ENCODE peak calls at places on chromosomes 16 and 17, in five cellular contexts. B is NB4, P is trophoblast cell, W is cardiac fibroblast, V is stomach. R is an unnamed sample.

GRCh38 chr17:4939554-4939803 is 367 bp downstream of the SLC25A11 start:
- DNase-seq in W (no peak), P (peak; percentile 58), V (no peak), B (no peak), R (no peak)

GRCh38 chr16:67040906-67041305 is 12.0 kb downstream of the CBFB start:
- DNase-seq in W (peak; percentile 50), B (no peak), P (no peak), V (no peak), R (no peak)

GRCh38 chr16:1579214-1579613 is 32.7 kb downstream of the IFT140 start:
- DNase-seq in B (peak; percentile 20), V (no peak), P (no peak), W (no peak), R (no peak)

GRCh38 chr16:84925092-84925772 is 86.1 kb downstream of the ZDHHC7 start:
- DNase-seq in W (peak; percentile 38), B (peak; percentile 76), P (peak; percentile 83), V (peak; percentile 72), R (peak; percentile 57)

GRCh38 chr17:75531724-75532090 is 6.2 kb downstream of the LLGL2 start:
- DNase-seq in V (no peak), B (no peak), W (no peak), P (peak; percentile 91), R (no peak)

GRCh38 chr17:73347355-73347754 is 35.6 kb upstream of the CDC42EP4 start:
- DNase-seq in B (no peak), P (no peak), V (no peak), W (no peak), R (no peak)

GRCh38 chr16:78490847-78491246 is 391.4 kb downstream of the WWOX start:
- DNase-seq in W (no peak), P (no peak), B (no peak), V (no peak), R (no peak)

GRCh38 chr17:73980517-73980916 is 223.0 kb upstream of the RPL38 start:
- DNase-seq in B (no peak), P (no peak), V (no peak), W (no peak), R (no peak)

GRCh38 chr16:84098939-84099338 is 17.8 kb downstream of the MBTPS1 start:
- DNase-seq in V (no peak), W (peak; percentile 56), P (no peak), B (no peak), R (no peak)

GRCh38 chr17:64343833-64344637 is 46.6 kb downstream of the PECAM1 start:
- DNase-seq in V (peak; percentile 53), W (peak; percentile 99), B (no peak), P (peak; percentile 51), R (peak; percentile 53)

GRCh38 chr17:28916302-28916934 is 13.5 kb upstream of the DHRS13 start:
- DNase-seq in P (peak; percentile 74), W (peak; percentile 60), B (peak; percentile 58), V (peak; percentile 60), R (peak; percentile 64)

GRCh38 chr17:1764274-1764673 is 2.4 kb downstream of the SERPINF1 start:
- DNase-seq in V (peak; percentile 66), B (peak; percentile 74), W (peak; percentile 92), P (peak; percentile 25), R (peak; percentile 42)

GRCh38 chr16:80092686-80093085 is 448.1 kb upstream of the DYNLRB2 start:
- DNase-seq in V (no peak), B (no peak), P (peak; percentile 88), W (no peak), R (no peak)

GRCh38 chr17:59347975-59348391 is 16.5 kb downstream of the YPEL2 start:
- DNase-seq in P (peak; percentile 95), W (no peak), B (peak; percentile 80), V (no peak), R (no peak)

GRCh38 chr17:60704170-60704569 is 26.5 kb downstream of the BCAS3 start:
- DNase-seq in B (no peak), P (no peak), W (no peak), V (no peak), R (no peak)

GRCh38 chr16:73217654-73218053 is 169.7 kb upstream of the ZFHX3 start:
- DNase-seq in V (no peak), B (peak; percentile 21), P (no peak), W (no peak), R (peak; percentile 4)

GRCh38 chr16:78128920-78129319 is 29.5 kb downstream of the WWOX start:
- DNase-seq in B (no peak), W (no peak), V (no peak), P (no peak), R (no peak)

GRCh38 chr16:2773188-2773968 is 3.7 kb downstream of the ELOB start:
- DNase-seq in P (no peak), V (no peak), B (peak; percentile 9), W (peak; percentile 52), R (no peak)

GRCh38 chr17:53142890-53143289 is 679.8 kb upstream of the KIF2B start:
- DNase-seq in P (no peak), W (no peak), V (no peak), B (peak; percentile 10), R (no peak)

GRCh38 chr16:82345318-82345717 is 175.3 kb upstream of the MPHOSPH6 start:
- DNase-seq in W (no peak), B (no peak), V (no peak), P (no peak), R (no peak)

GRCh38 chr17:39979021-39979660 is 1.5 kb upstream of the PSMD3 start:
- DNase-seq in W (peak; percentile 92), B (no peak), P (peak; percentile 87), V (no peak), R (no peak)

GRCh38 chr17:79006001-79006400 is 3.6 kb downstream of the CANT1 start:
- DNase-seq in P (no peak), B (no peak), W (no peak), V (no peak), R (no peak)

GRCh38 chr17:79933863-79934652 is 94.8 kb upstream of the CBX4 start:
- DNase-seq in W (no peak), P (no peak), B (peak; percentile 88), V (peak; percentile 71), R (peak; percentile 21)

GRCh38 chr17:50904522-50905459 is 38.6 kb upstream of the TOB1 start:
- DNase-seq in V (peak; percentile 87), B (no peak), W (no peak), P (peak; percentile 62), R (no peak)

GRCh38 chr16:85028638-85029412 is 1.2 kb downstream of the KIAA0513 start:
- DNase-seq in W (peak; percentile 80), B (peak; percentile 34), P (peak; percentile 71), V (peak; percentile 84), R (peak; percentile 77)

GRCh38 chr16:88434746-88435145 is 18.3 kb upstream of the ZFPM1 start:
- DNase-seq in W (no peak), P (no peak), V (no peak), B (no peak), R (no peak)

GRCh38 chr16:12027091-12027490 is 50.6 kb downstream of the SNX29 start:
- DNase-seq in P (no peak), B (no peak), W (no peak), V (no peak), R (peak; percentile 62)

GRCh38 chr17:7834554-7834890 is 505 bp downstream of the KDM6B start:
- DNase-seq in B (no peak), W (peak; percentile 39), P (peak; percentile 89), V (peak; percentile 68), R (peak; percentile 67)

GRCh38 chr17:66661411-66661843 is 173.5 kb upstream of the CACNG5 start:
- DNase-seq in V (peak; percentile 45), P (peak; percentile 59), B (peak; percentile 48), W (peak; percentile 81), R (peak; percentile 66)

GRCh38 chr16:57462209-57462977 is at the start of gene POLR2C:
- DNase-seq in P (peak; percentile 98), B (peak; percentile 91), V (peak; percentile 92), W (peak; percentile 89), R (peak; percentile 94)

GRCh38 chr16:69397821-69398521 is 12.2 kb upstream of the TERF2 start:
- DNase-seq in B (peak; percentile 51), P (peak; percentile 58), W (peak; percentile 85), V (no peak), R (peak; percentile 31)
- H3K4me3 ChIP-seq in B (no peak overlapping the region), P (no peak overlapping the region), W (no peak overlapping the region), V (no peak overlapping the region), R (no peak overlapping the region)

GRCh38 chr17:76734080-76734840 is 2.9 kb downstream of the SRSF2 start:
- DNase-seq in V (no peak), P (no peak), W (peak; percentile 59), B (peak; percentile 74), R (peak; percentile 37)
- H3K4me3 ChIP-seq in V (peak overlapping the region; percentile 84), P (peak overlapping the region; percentile 59), W (peak overlapping the region; percentile 98), B (peak overlapping the region; percentile 100), R (peak overlapping the region; percentile 67)

GRCh38 chr16:86566966-86567700 is 504 bp downstream of the FOXC2 start:
- DNase-seq in W (peak; percentile 86), V (no peak), P (no peak), B (no peak), R (no peak)

GRCh38 chr16:86565644-86566511 is 751 bp upstream of the FOXC2 start:
- DNase-seq in P (no peak), W (peak; percentile 62), B (no peak), V (no peak), R (no peak)

GRCh38 chr16:86563489-86564345 is 2.9 kb upstream of the FOXC2 start:
- DNase-seq in P (peak; percentile 96), V (peak; percentile 94), B (peak; percentile 89), W (peak; percentile 96), R (peak; percentile 90)

GRCh38 chr16:86566601-86566965 is at the start of gene FOXC2:
- DNase-seq in P (peak; percentile 54), B (no peak), W (peak; percentile 98), V (peak; percentile 54), R (no peak)

DNA sequence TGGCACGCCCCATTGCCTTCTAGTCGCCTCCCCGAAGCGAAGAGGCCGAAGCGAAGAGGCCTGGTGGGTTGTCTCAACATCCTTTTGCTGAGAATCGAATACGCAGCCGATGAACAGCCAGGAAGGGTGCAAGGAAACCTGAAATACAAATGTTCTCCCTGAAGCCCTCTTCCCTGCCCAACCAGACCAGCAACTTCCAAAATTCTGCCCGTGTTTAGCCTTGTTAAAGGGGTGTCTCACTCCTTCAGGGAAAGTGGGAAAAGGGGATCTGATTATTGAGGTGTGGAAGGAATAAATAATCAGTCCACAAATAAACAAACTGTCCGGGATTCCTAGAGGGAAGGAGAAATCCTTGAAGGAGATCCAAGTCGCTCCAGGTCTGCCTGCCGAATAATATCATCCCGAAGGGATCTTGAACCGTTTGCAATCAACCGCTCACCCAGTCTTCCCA is 1.4 kb upstream of the FOXC2 start:
- DNase-seq in B (no peak), W (peak; percentile 44), P (no peak), V (no peak), R (no peak)
- H3K4me3 ChIP-seq in B (no peak overlapping the region), W (no peak overlapping the region), P (no peak overlapping the region), V (no peak overlapping the region), R (no peak overlapping the region)

GRCh38 chr17:38871992-38872605 is 2.2 kb downstream of the LASP1 start:
- DNase-seq in P (no peak), V (no peak), W (no peak), B (peak; percentile 58), R (no peak)

GRCh38 chr17:38873646-38874380 is 4.0 kb downstream of the LASP1 start:
- DNase-seq in B (no peak), V (peak; percentile 43), P (no peak), W (no peak), R (no peak)

GRCh38 chr17:38871247-38871991 is 1.6 kb downstream of the LASP1 start:
- DNase-seq in B (peak; percentile 94), W (peak; percentile 83), P (peak; percentile 68), V (peak; percentile 76), R (peak; percentile 67)

GRCh38 chr17:38874505-38875419 is 4.9 kb downstream of the LASP1 start:
- DNase-seq in P (no peak), V (no peak), B (no peak), W (no peak), R (no peak)

GRCh38 chr17:38872671-38873385 is 3.0 kb downstream of the LASP1 start:
- DNase-seq in B (no peak), P (no peak), W (no peak), V (peak; percentile 75), R (no peak)
- H3K4me3 ChIP-seq in B (peak overlapping the region; percentile 95), P (no peak overlapping the region), W (no peak overlapping the region), V (peak overlapping the region; percentile 92), R (no peak overlapping the region)